ENCODE peak calls at places on chromosomes 7 and 10, in nine cellular contexts. D is cardiac fibroblast, A is type B pancreatic cell, V is psoas muscle, G is GM12865, E is BE2C, J is astrocyte, L is GM10248, Y is endothelial cell. X is an unnamed sample.

GRCh38 chr10:123301077-123301875 is 147.1 kb downstream of the BUB3 start:
- DNase-seq in L (no peak), A (no peak), D (peak), E (peak), G (peak), Y (peak), V (no peak), J (peak), X (no peak)

GRCh38 chr10:103653581-103654020 is 160.1 kb downstream of the NEURL1 start:
- DNase-seq in Y (no peak), G (no peak), A (no peak), V (no peak), D (no peak), E (no peak), L (no peak), J (no peak), X (no peak)

GRCh38 chr7:104956753-104957450 is 57.1 kb upstream of the KMT2E start:
- DNase-seq in A (no peak), G (peak), E (no peak), J (peak), L (peak), V (no peak), D (peak), Y (no peak), X (no peak)

GRCh38 chr10:77872151-77872946 is 54.2 kb downstream of the DLG5 start:
- DNase-seq in G (no peak), E (no peak), L (no peak), A (no peak), J (peak), V (no peak), D (no peak), Y (no peak), X (no peak)

GRCh38 chr10:75770634-75771081 is 339.2 kb downstream of the LRMDA start:
- DNase-seq in Y (no peak), V (peak), L (no peak), E (no peak), G (no peak), J (no peak), A (no peak), D (peak), X (no peak)

GRCh38 chr7:1466524-1467271 is 7.4 kb upstream of the MICALL2 start:
- DNase-seq in A (no peak), D (peak), Y (no peak), E (peak), V (peak), G (peak), J (peak), L (no peak), X (no peak)

GRCh38 chr10:43396061-43396927 is 12.7 kb downstream of the HNRNPF start:
- DNase-seq in G (peak), D (peak), E (peak), L (peak), V (peak), J (peak), Y (peak), A (peak), X (no peak)

GRCh38 chr10:80739963-80740715 is 202.4 kb downstream of the SH2D4B start:
- DNase-seq in E (no peak), D (no peak), J (no peak), V (no peak), Y (no peak), L (no peak), A (no peak), G (no peak), X (no peak)

GRCh38 chr10:96317067-96317833 is 13.0 kb downstream of the DNTT start:
- DNase-seq in A (no peak), E (no peak), V (no peak), Y (no peak), G (no peak), L (no peak), J (no peak), D (no peak), X (no peak)

GRCh38 chr7:111855161-111855841 is 293.0 kb upstream of the IMMP2L start:
- DNase-seq in L (peak), E (peak), J (peak), G (peak), A (no peak), D (peak), V (no peak), Y (peak), X (no peak)

GRCh38 chr10:86376852-86377796 is 10.5 kb upstream of the GRID1 start:
- DNase-seq in D (peak), L (peak), V (peak), G (peak), Y (peak), E (peak), J (no peak), A (peak), X (peak)

GRCh38 chr10:37860494-37861190 is 3.2 kb upstream of the ZNF248 start:
- DNase-seq in E (no peak), V (no peak), D (peak), A (no peak), Y (no peak), G (peak), L (peak), J (peak), X (no peak)

GRCh38 chr10:31399631-31400030 is 80.6 kb downstream of the ZEB1 start:
- DNase-seq in Y (no peak), E (no peak), A (no peak), V (peak), D (no peak), L (no peak), G (no peak), J (no peak), X (no peak)

GRCh38 chr10:122152544-122152943 is 118.6 kb upstream of the BTBD16 start:
- DNase-seq in A (no peak), D (peak), L (no peak), J (peak), G (no peak), Y (no peak), V (peak), E (no peak), X (no peak)

GRCh38 chr10:45470098-45471012 is 96.3 kb downstream of the ALOX5 start:
- DNase-seq in E (no peak), G (peak), D (peak), A (no peak), V (no peak), J (peak), Y (no peak), L (peak), X (no peak)

GRCh38 chr10:102610499-102610898 is 33.8 kb upstream of the TRIM8 start:
- DNase-seq in D (peak), A (no peak), Y (no peak), L (no peak), J (no peak), V (no peak), G (no peak), E (no peak), X (no peak)

GRCh38 chr7:44408596-44408995 is 81.9 kb downstream of the NUDCD3 start:
- DNase-seq in Y (no peak), D (no peak), E (no peak), A (peak), G (no peak), V (no peak), J (no peak), L (no peak), X (no peak)

GRCh38 chr10:13716161-13717071 is 129.7 kb downstream of the PRPF18 start:
- DNase-seq in Y (no peak), L (no peak), D (peak), J (peak), A (no peak), V (no peak), G (no peak), E (no peak), X (no peak)

GRCh38 chr10:13272164-13272571 is 27.7 kb downstream of the PHYH start:
- DNase-seq in G (peak), A (no peak), J (peak), V (peak), E (peak), Y (no peak), D (peak), L (no peak), X (no peak)

GRCh38 chr10:46520381-46520780 is 36.1 kb downstream of the GPRIN2 start:
- DNase-seq in G (no peak), J (no peak), D (no peak), V (peak), Y (no peak), L (no peak), A (peak), E (no peak), X (no peak)

GRCh38 chr7:98681951-98682350 is 64.9 kb downstream of the NPTX2 start:
- DNase-seq in D (no peak), L (no peak), G (peak), Y (no peak), E (no peak), V (no peak), A (no peak), J (no peak), X (no peak)

GRCh38 chr7:38863609-38864291 is 45.2 kb downstream of the VPS41 start:
- DNase-seq in Y (peak), D (no peak), L (no peak), J (no peak), A (no peak), V (no peak), G (no peak), E (no peak), X (no peak)

GRCh38 chr10:23777153-23777552 is 338.3 kb downstream of the OTUD1 start:
- DNase-seq in G (no peak), D (no peak), E (no peak), A (no peak), L (no peak), V (no peak), Y (no peak), J (no peak), X (no peak)

GRCh38 chr10:103276941-103277712 is at the start of gene INA:
- DNase-seq in E (peak), V (no peak), J (peak), D (peak), Y (peak), L (peak), G (peak), A (peak), X (no peak)

GRCh38 chr10:100157140-100157539 is 28.7 kb downstream of the ERLIN1 start:
- DNase-seq in E (no peak), G (peak), D (no peak), A (no peak), L (no peak), Y (no peak), J (no peak), V (no peak), X (no peak)

GRCh38 chr7:148809856-148810255 is 74.2 kb downstream of the EZH2 start:
- DNase-seq in E (no peak), A (no peak), D (no peak), Y (no peak), L (no peak), J (no peak), V (no peak), G (no peak), X (no peak)

GRCh38 chr7:159207398-159207797 is 62.7 kb upstream of the VIPR2 start:
- DNase-seq in G (no peak), V (no peak), D (no peak), J (no peak), Y (no peak), A (no peak), L (no peak), E (no peak), X (no peak)

GRCh38 chr10:126387041-126387908 is 1.0 kb downstream of the ADAM12 start:
- DNase-seq in D (peak), V (peak), G (no peak), A (peak), Y (peak), J (peak), E (peak), L (peak), X (peak)

GRCh38 chr7:25028370-25028971 is 48.5 kb upstream of the OSBPL3 start:
- DNase-seq in E (no peak), D (peak), Y (no peak), G (no peak), L (no peak), J (peak), A (no peak), V (no peak), X (no peak)

GRCh38 chr7:44313016-44313415 is 12.4 kb downstream of the CAMK2B start:
- DNase-seq in G (no peak), E (no peak), A (peak), J (no peak), L (no peak), D (no peak), Y (no peak), V (peak), X (no peak)

GRCh38 chr7:144534196-144534595 is 130.7 kb upstream of the NOBOX start:
- DNase-seq in G (no peak), Y (no peak), L (no peak), D (peak), J (no peak), A (no peak), V (no peak), E (no peak), X (no peak)

GRCh38 chr7:151017953-151018420 is 6.3 kb downstream of the ATG9B start:
- DNase-seq in V (peak), G (peak), J (no peak), A (peak), L (peak), D (peak), Y (peak), E (peak), X (peak)

GRCh38 chr10:102919237-102919959 is 1.3 kb downstream of the CNNM2 start:
- DNase-seq in E (peak), L (no peak), A (no peak), J (no peak), Y (peak), D (peak), G (peak), V (no peak), X (no peak)

GRCh38 chr10:70330671-70331070 is 46.9 kb upstream of the NPFFR1 start:
- DNase-seq in E (no peak), V (no peak), Y (no peak), G (no peak), A (no peak), J (no peak), D (no peak), L (no peak), X (no peak)

DNA sequence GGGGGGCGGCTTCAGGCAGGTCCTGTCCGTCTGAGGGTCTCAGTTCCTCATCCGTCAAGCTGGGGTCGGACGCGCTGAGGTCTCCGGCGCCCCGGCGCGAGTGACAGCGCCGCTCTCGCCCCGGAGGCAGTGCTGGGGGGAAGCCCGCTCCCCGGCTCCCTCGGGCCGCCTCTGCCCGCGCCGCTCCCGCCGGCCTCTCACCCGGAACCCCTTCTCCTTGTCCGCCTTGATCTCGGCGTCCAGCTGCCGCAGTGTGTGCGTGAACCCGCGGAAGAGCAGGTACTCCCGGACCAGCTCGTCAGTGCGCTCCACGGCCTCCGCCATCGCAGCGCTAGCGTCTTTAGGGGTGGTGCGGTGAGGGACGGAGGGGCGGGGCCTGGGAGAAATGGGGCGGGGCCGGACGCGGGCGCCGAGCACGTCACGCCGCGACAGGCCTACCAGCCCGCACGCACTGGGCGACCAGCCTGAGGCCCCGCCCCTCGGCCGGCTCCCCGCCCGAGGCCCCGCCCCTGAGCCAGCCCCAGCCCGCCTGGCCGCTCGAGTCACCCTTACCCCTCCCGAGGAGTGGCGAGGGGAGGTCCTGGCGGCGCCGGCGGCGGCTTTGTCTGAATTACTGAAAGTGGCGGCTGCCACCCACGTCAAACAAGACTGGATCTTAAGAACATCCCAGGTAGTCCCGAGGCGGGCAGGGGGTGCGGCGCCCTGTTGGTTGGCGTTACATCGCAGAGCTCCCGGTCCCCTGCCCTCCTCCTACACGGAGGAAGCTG is at the start of gene WDR91:
- DNase-seq in D (peak), J (peak), L (peak), E (peak), G (peak), Y (peak), A (peak), V (peak), X (peak)
- TF ChIP-seq CTCF in D (no peak), J (no peak), L (peak), E (no peak), G (no peak), Y (no peak), A (no peak), V (no peak), X (no peak)

GRCh38 chr10:94085288-94085687 is 91.6 kb downstream of the PLCE1 start:
- DNase-seq in G (no peak), Y (no peak), A (no peak), D (no peak), J (peak), L (no peak), E (no peak), V (no peak), X (no peak)
- TF ChIP-seq CTCF in G (no peak), Y (no peak), A (no peak), D (no peak), J (no peak), L (no peak), E (no peak), V (no peak), X (no peak)

DNA sequence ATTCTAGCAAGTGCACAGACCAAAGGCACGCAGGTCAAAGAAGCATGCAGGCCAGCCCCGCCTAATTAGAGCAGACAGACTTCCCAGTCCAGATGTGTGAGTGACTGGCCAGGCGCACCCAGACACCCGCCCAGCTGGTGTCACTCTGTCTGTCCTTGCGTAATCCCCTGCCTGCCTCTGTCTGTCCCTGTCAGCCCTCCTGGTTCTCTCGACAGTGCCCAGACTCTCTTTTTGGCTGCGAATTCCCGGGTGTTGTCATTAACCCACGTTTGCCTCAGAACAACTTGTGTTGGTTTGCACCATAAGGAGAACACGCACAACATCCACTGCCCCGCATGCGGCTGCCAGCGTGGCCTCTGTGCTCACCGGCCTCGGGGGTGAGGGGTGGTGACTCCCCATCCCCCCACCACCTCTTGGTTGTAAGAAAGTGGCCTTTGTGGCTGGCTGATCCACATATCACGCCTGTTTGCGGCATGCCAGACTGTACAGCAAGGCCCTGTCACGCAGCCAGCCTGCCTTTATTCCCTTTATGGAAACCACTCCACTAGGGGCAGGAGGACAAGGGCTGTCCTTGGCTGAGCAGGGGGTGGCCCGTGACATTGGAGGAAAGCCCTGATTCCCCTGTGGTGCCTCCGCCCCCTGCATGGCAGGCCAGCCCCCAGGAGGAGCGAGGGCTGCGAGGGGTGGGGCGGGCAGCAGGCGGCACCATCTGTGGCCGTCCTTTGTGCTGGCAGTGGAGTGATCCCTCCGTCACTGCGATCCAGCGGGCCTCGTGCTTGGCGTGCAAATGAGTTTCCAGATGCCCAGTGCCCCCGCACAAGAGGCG is 72.8 kb upstream of the PPIF start:
- DNase-seq in V (peak), J (peak), A (no peak), Y (no peak), D (peak), G (no peak), E (peak), L (no peak), X (no peak)
- TF ChIP-seq CTCF in V (peak), J (no peak), A (no peak), Y (no peak), D (no peak), G (no peak), E (no peak), L (no peak), X (no peak)

GRCh38 chr7:74049997-74050798 is 22.2 kb downstream of the ELN start:
- DNase-seq in E (no peak), D (no peak), Y (no peak), V (no peak), J (no peak), L (no peak), A (no peak), G (no peak), X (no peak)

GRCh38 chr7:74053589-74054186 is 25.7 kb downstream of the ELN start:
- DNase-seq in J (no peak), G (no peak), D (no peak), V (peak), A (no peak), Y (no peak), L (no peak), E (no peak), X (no peak)

GRCh38 chr7:74051193-74051592 is 23.2 kb downstream of the ELN start:
- DNase-seq in D (no peak), V (peak), G (no peak), Y (no peak), A (no peak), L (no peak), J (peak), E (no peak), X (no peak)

GRCh38 chr7:74052628-74053027 is 24.7 kb downstream of the ELN start:
- DNase-seq in L (no peak), Y (no peak), G (no peak), E (no peak), D (no peak), A (no peak), V (no peak), J (no peak), X (no peak)

DNA sequence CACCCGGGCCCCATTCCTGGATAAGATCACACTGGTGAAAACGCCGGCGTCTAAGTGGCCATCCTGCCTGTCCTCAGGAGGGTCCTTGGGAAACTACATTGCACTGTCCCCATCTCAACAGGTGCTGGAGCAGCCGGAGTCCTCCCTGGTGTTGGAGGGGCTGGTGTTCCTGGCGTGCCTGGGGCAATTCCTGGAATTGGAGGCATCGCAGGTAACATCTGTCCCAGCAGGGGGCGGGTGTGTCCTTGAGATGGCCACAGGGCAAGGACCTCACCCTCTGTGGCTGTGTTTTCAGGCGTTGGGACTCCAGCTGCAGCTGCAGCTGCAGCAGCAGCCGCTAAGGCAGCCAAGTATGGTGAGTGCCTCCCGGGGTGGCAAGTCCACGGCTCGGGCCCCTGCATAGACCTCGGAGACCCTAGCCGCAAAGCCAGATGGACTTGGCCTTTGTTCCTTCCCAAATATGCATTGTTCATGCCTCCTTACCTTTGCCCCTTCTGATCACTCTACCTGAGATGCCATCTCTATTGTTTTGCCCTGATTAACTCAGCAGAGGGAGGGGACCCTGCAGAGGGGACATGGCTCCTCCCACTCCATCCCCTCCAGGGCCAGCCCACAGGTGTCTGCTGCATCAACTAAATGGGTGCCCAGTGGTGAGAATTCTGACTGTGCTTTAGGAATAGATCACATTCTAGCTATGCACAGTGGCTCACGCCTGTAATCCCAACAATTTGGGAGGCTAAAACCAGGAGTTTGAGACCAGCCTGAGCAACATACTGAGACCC is 23.8 kb downstream of the ELN start:
- DNase-seq in L (no peak), A (no peak), D (peak), V (peak), G (peak), J (no peak), E (peak), Y (peak), X (no peak)
- TF ChIP-seq CTCF in L (peak), A (peak), D (peak), V (no peak), G (peak), J (no peak), E (peak), Y (peak), X (no peak)

GRCh38 chr10:107264742-107265141 is 100.2 kb upstream of the SORCS1 start:
- DNase-seq in A (no peak), D (no peak), L (no peak), Y (no peak), E (peak), G (peak), J (no peak), V (no peak), X (no peak)
- TF ChIP-seq CTCF in A (peak), D (no peak), L (no peak), Y (peak), E (peak), G (no peak), J (no peak), V (no peak), X (no peak)

GRCh38 chr10:25639646-25640045 is 294.4 kb upstream of the MYO3A start:
- DNase-seq in J (peak), E (no peak), A (no peak), L (no peak), V (no peak), G (no peak), D (peak), Y (no peak), X (no peak)
- TF ChIP-seq CTCF in J (no peak), E (no peak), A (no peak), L (no peak), V (no peak), G (no peak), D (no peak), Y (no peak), X (no peak)

X was measured in omental fat pad.